ENCODE peak calls at places on chromosome 14, in four cellular contexts. One of them, this sample, is unnamed.

GRCh38 chr14:96368534-96368933 is 5.2 kb downstream of the GSKIP start:
- DNase-seq in HL-60: no peak
- DNase-seq in HTR-8/SVneo: no peak
- DNase-seq in NCI-H774: no peak
- DNase-seq in this sample: no peak

GRCh38 chr14:84643438-84643837 is 886.5 kb upstream of the FLRT2 start:
- DNase-seq in HL-60: no peak
- DNase-seq in HTR-8/SVneo: no peak
- DNase-seq in NCI-H774: peak
- DNase-seq in this sample: no peak

GRCh38 chr14:24873551-24873950 is 176.4 kb downstream of the STXBP6 start:
- DNase-seq in HL-60: no peak
- DNase-seq in HTR-8/SVneo: no peak
- DNase-seq in NCI-H774: no peak
- DNase-seq in this sample: no peak

GRCh38 chr14:105146976-105147700 is 21.4 kb downstream of the JAG2 start:
- DNase-seq in HL-60: no peak
- DNase-seq in HTR-8/SVneo: no peak
- DNase-seq in NCI-H774: no peak
- DNase-seq in this sample: no peak

GRCh38 chr14:92973798-92974372 is 50.9 kb downstream of the CHGA start:
- DNase-seq in HL-60: no peak
- DNase-seq in HTR-8/SVneo: peak
- DNase-seq in NCI-H774: no peak
- DNase-seq in this sample: no peak

GRCh38 chr14:103078420-103078749 is 5.6 kb upstream of the LBHD2 start:
- DNase-seq in HL-60: peak
- DNase-seq in HTR-8/SVneo: peak
- DNase-seq in NCI-H774: peak
- DNase-seq in this sample: peak

GRCh38 chr14:37573355-37573754 is 21.7 kb downstream of the FOXA1 start:
- DNase-seq in HL-60: no peak
- DNase-seq in HTR-8/SVneo: no peak
- DNase-seq in NCI-H774: no peak
- DNase-seq in this sample: no peak

GRCh38 chr14:36835145-36835544 is 173.5 kb downstream of the PAX9 start:
- DNase-seq in HL-60: no peak
- DNase-seq in HTR-8/SVneo: no peak
- DNase-seq in NCI-H774: no peak
- DNase-seq in this sample: no peak

GRCh38 chr14:89853976-89854693 is 100.4 kb downstream of the EFCAB11 start:
- DNase-seq in HL-60: no peak
- DNase-seq in HTR-8/SVneo: no peak
- DNase-seq in NCI-H774: no peak
- DNase-seq in this sample: no peak

GRCh38 chr14:73784065-73784987 is 67.3 kb upstream of the PTGR2 start:
- DNase-seq in HL-60: peak
- DNase-seq in HTR-8/SVneo: no peak
- DNase-seq in NCI-H774: no peak
- DNase-seq in this sample: no peak